ENCODE peak calls at places on chromosomes 7 and 10, in five cellular contexts. One of them, this sample, is unnamed.
A peak's percentile ranks its signal among the peaks of the same experiment; 100 is the strongest.

GRCh38 chr7:120735791-120736190 is 122.2 kb downstream of the TSPAN12 start:
- DNase-seq in right lobe of liver: no peak
- DNase-seq in H54: no peak
- DNase-seq in testis: no peak
- DNase-seq in stomach: no peak
- DNase-seq in this sample: no peak

GRCh38 chr7:98831641-98832221 is 38.1 kb downstream of the TMEM130 start:
- DNase-seq in right lobe of liver: no peak
- DNase-seq in H54: no peak
- DNase-seq in testis: peak; percentile 68
- DNase-seq in stomach: no peak
- DNase-seq in this sample: no peak

GRCh38 chr10:79155301-79156081 is 86.7 kb downstream of the ZMIZ1 start:
- DNase-seq in right lobe of liver: no peak
- DNase-seq in H54: peak; percentile 65
- DNase-seq in testis: no peak
- DNase-seq in stomach: no peak
- DNase-seq in this sample: no peak

GRCh38 chr10:133131754-133132710 is 28.0 kb upstream of the KNDC1 start:
- DNase-seq in right lobe of liver: peak; percentile 35
- DNase-seq in H54: no peak
- DNase-seq in testis: peak; percentile 11
- DNase-seq in stomach: peak; percentile 20
- DNase-seq in this sample: no peak

GRCh38 chr7:138550337-138550736 is 90.3 kb downstream of the TRIM24 start:
- DNase-seq in right lobe of liver: no peak
- DNase-seq in H54: no peak
- DNase-seq in testis: no peak
- DNase-seq in stomach: no peak
- DNase-seq in this sample: no peak

GRCh38 chr7:1459930-1460756 is 873 bp upstream of the MICALL2 start:
- DNase-seq in right lobe of liver: no peak
- DNase-seq in H54: no peak
- DNase-seq in testis: peak; percentile 22
- DNase-seq in stomach: no peak
- DNase-seq in this sample: no peak

GRCh38 chr7:128845475-128845874 is 15.3 kb downstream of the FLNC start:
- DNase-seq in right lobe of liver: no peak
- DNase-seq in H54: no peak
- DNase-seq in testis: no peak
- DNase-seq in stomach: no peak
- DNase-seq in this sample: no peak

GRCh38 chr10:132990684-132991545 is 48.5 kb upstream of the CFAP46 start:
- DNase-seq in right lobe of liver: no peak
- DNase-seq in H54: no peak
- DNase-seq in testis: no peak
- DNase-seq in stomach: no peak
- DNase-seq in this sample: no peak

GRCh38 chr7:108079291-108080057 is 50.7 kb downstream of the LAMB4 start:
- DNase-seq in right lobe of liver: no peak
- DNase-seq in H54: peak; percentile 45
- DNase-seq in testis: no peak
- DNase-seq in stomach: no peak
- DNase-seq in this sample: no peak

GRCh38 chr7:55099086-55099831 is 80.4 kb downstream of the EGFR start:
- DNase-seq in right lobe of liver: no peak
- DNase-seq in H54: no peak
- DNase-seq in testis: no peak
- DNase-seq in stomach: no peak
- DNase-seq in this sample: peak; percentile 89

GRCh38 chr10:104254493-104255243 is at the start of gene GSTO1:
- DNase-seq in right lobe of liver: peak; percentile 84
- DNase-seq in H54: peak; percentile 76
- DNase-seq in testis: peak; percentile 84
- DNase-seq in stomach: peak; percentile 78
- DNase-seq in this sample: peak; percentile 89
- TF ChIP-seq POLR2A in right lobe of liver: peak; percentile 88
- TF ChIP-seq POLR2A in H54: peak; percentile 94
- TF ChIP-seq POLR2A in testis: no peak
- TF ChIP-seq POLR2A in stomach: no peak
- TF ChIP-seq POLR2A in this sample: no peak

DNA sequence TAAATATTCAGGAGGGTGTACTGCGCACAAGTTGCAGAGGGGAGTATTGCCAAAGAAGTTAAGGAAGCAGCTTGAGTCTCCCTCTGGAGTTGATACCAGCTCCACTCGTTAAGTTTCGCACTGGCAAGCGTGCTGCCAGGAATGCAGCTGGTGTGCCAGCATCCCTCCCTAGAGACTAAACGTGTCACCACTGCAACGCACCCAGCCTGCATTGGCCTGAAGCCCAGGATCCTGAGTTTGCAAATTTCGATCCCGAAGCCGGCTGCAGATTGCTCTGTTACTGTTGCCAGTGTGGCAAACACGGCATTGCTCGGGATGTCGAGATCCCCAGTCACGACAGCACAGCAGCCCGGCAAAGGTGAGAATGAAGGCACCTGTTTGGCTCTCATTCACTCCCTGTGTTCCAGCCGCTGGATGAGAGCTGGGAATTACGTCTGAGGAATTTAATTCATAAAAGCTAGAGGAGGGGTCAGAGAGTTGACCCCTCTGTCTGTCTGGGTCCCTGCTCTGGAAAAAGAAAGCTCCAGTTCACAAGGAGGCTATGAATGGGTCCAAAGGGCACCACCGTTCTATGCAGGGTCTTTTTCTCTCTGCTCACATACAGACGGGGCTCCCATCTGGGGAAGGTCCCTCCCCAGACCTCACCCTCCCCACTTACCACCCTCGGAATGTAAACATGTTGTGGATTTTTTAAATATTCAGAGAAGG is 61.0 kb downstream of the NRP1 start:
- DNase-seq in right lobe of liver: peak; percentile 96
- DNase-seq in H54: peak; percentile 57
- DNase-seq in testis: peak; percentile 90
- DNase-seq in stomach: peak; percentile 94
- DNase-seq in this sample: no peak
- TF ChIP-seq POLR2A in right lobe of liver: peak; percentile 72
- TF ChIP-seq POLR2A in H54: no peak
- TF ChIP-seq POLR2A in testis: no peak
- TF ChIP-seq POLR2A in stomach: no peak
- TF ChIP-seq POLR2A in this sample: no peak

DNA sequence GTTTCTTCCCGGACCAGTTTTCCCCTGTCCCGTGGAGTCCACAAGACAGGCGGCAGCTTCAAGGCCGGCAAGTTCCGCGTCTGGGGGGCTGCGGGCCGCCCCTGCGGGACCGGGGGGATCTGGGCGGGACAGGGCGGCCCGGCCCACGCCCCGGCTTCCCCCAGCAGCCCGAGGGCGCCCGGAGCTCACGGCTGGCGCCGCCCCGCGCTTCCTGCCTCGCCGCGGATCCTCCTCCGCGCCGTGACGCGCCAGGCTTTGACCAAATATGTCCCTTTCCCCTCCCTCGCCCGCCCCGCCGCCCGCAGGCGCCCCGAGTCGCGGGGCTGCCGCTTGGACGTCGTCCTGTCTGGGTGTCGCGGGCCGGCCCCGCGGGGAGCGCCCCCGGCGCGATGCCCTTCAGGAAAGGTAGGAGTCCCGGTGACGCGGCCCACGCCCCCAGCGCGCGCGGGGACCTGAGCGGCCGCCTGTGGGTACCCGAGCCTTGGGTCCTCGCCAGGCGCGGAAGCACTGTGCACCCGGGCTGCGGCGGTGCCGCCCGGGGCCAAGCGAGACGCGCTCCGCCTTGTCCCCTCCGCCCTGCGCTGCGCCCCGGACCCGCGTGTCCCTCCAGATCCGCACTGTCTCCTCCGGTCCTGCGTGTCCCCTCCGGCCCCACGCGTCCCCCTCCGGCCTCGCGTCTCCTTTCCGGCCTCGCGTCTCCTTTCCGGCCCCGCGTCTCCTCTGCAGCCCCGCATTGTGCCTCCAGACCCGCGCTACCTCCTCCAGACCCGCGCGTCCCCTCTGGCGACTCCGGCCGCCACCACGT is 56.0 kb downstream of the RBM17 start:
- DNase-seq in right lobe of liver: peak; percentile 92
- DNase-seq in H54: no peak
- DNase-seq in testis: peak; percentile 94
- DNase-seq in stomach: peak; percentile 90
- DNase-seq in this sample: no peak
- TF ChIP-seq POLR2A in right lobe of liver: peak; percentile 82
- TF ChIP-seq POLR2A in H54: peak; percentile 69
- TF ChIP-seq POLR2A in testis: no peak
- TF ChIP-seq POLR2A in stomach: no peak
- TF ChIP-seq POLR2A in this sample: peak; percentile 72

DNA sequence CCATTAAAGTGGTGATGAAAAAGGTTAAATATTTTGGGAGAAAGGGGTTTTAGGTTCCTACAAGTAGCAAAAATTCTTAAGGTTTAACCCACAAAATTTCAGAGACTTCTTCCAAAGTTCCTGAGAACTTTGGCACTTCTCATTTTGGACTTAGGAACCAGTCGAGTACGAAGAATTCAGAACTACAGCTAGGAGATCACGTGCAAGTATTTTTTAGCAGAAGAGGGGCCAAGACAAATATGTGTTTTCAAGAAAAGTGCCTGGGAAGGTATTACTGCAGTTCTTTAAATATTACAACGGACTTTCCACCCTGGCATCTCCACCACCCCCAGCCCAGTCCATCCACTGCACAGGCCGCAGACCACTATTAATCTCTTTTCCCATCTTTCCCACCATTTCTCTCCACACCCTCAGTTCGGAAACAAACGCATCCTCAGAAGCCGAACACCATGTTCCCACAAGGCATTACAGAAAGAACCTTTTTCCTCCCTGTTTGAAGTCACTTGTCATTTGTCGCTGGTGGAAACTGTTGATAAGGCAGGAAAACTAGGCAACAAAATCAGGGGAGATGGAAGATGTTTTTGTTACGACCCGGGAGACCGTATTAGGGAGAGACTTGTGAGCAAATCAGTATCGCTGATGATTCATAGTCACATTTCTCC is 7.1 kb downstream of the INHBA start:
- DNase-seq in right lobe of liver: no peak
- DNase-seq in H54: no peak
- DNase-seq in testis: no peak
- DNase-seq in stomach: no peak
- DNase-seq in this sample: no peak
- TF ChIP-seq POLR2A in right lobe of liver: no peak
- TF ChIP-seq POLR2A in H54: no peak
- TF ChIP-seq POLR2A in testis: no peak
- TF ChIP-seq POLR2A in stomach: no peak
- TF ChIP-seq POLR2A in this sample: no peak

This sample was measured in vagina.